ENCODE peak calls at places on chromosomes 7 and 10, in seven cellular contexts. J, I, F, Q, V, A and H are unnamed samples.

GRCh38 chr10:95694665-95695064 is 938 bp upstream of the TCTN3 start:
- DNase-seq in Q (no peak), F (no peak), A (no peak), V (no peak), I (no peak), J (no peak), H (no peak)

GRCh38 chr7:13673290-13673689 is 316.2 kb downstream of the ETV1 start:
- DNase-seq in V (no peak), J (no peak), F (no peak), A (no peak), Q (no peak), I (no peak), H (no peak)

GRCh38 chr7:27115161-27116018 is 12.9 kb upstream of the HOXA2 start:
- DNase-seq in J (no peak), I (peak; percentile 68), F (no peak), V (no peak), A (no peak), Q (no peak), H (peak; percentile 96)

GRCh38 chr7:129845972-129846327 is 106.8 kb downstream of the UBE2H start:
- DNase-seq in I (no peak), A (no peak), Q (no peak), J (no peak), V (no peak), F (no peak), H (peak; percentile 76)

GRCh38 chr7:112182749-112183148 is 23.4 kb downstream of the DOCK4 start:
- DNase-seq in I (no peak), Q (peak; percentile 46), A (no peak), F (no peak), J (peak; percentile 38), V (no peak), H (no peak)

GRCh38 chr7:98423043-98423442 is 22.2 kb upstream of the BAIAP2L1 start:
- DNase-seq in I (no peak), Q (peak; percentile 41), A (peak; percentile 32), F (no peak), V (peak; percentile 53), J (peak; percentile 36), H (peak; percentile 54)

GRCh38 chr7:51135576-51135975 is 181.0 kb downstream of the COBL start:
- DNase-seq in F (no peak), J (no peak), I (no peak), Q (no peak), V (no peak), A (no peak), H (no peak)

GRCh38 chr10:94076325-94076841 is 82.7 kb downstream of the PLCE1 start:
- DNase-seq in F (no peak), J (peak; percentile 39), A (peak; percentile 75), Q (peak; percentile 19), V (no peak), I (no peak), H (no peak)

GRCh38 chr7:22474645-22475044 is 25.3 kb downstream of the STEAP1B start:
- DNase-seq in F (no peak), I (no peak), Q (no peak), V (no peak), J (no peak), A (no peak), H (no peak)

GRCh38 chr7:954330-955238 is at the start of gene ADAP1:
- DNase-seq in V (peak; percentile 62), A (peak; percentile 76), J (no peak), I (no peak), Q (peak; percentile 92), F (no peak), H (no peak)

GRCh38 chr10:13831711-13832110 is 244.9 kb downstream of the PRPF18 start:
- DNase-seq in Q (no peak), V (no peak), F (peak; percentile 43), A (no peak), I (no peak), J (no peak), H (no peak)

GRCh38 chr7:123410273-123410928 is 124.0 kb downstream of the IQUB start:
- DNase-seq in F (no peak), J (no peak), I (no peak), V (no peak), A (peak; percentile 7), Q (no peak), H (no peak)

GRCh38 chr10:46282460-46283216 is 4.2 kb upstream of the ANTXRL start:
- DNase-seq in J (peak; percentile 33), Q (peak; percentile 91), A (peak; percentile 80), F (no peak), V (peak; percentile 84), I (peak; percentile 83), H (peak; percentile 27)

GRCh38 chr10:24457661-24458318 is 248.9 kb downstream of the KIAA1217 start:
- DNase-seq in V (no peak), Q (no peak), J (no peak), A (peak; percentile 93), I (no peak), F (no peak), H (no peak)

GRCh38 chr7:35499226-35499625 is 195.7 kb downstream of the HERPUD2 start:
- DNase-seq in J (no peak), A (no peak), V (no peak), I (no peak), Q (no peak), F (no peak), H (no peak)

GRCh38 chr7:124440081-124440480 is 325.5 kb downstream of the GPR37 start:
- DNase-seq in A (no peak), I (no peak), Q (no peak), F (no peak), J (no peak), V (no peak), H (no peak)

GRCh38 chr7:157461805-157462771 is 125.3 kb downstream of the DNAJB6 start:
- DNase-seq in J (no peak), V (no peak), Q (no peak), F (no peak), A (no peak), I (peak; percentile 45), H (no peak)

GRCh38 chr7:157457355-157458253 is 120.8 kb downstream of the DNAJB6 start:
- DNase-seq in I (peak; percentile 42), J (no peak), A (no peak), Q (no peak), F (no peak), V (no peak), H (no peak)

GRCh38 chr7:157460721-157461120 is 123.9 kb downstream of the DNAJB6 start:
- DNase-seq in J (no peak), Q (no peak), V (no peak), I (peak; percentile 23), A (no peak), F (no peak), H (no peak)

GRCh38 chr7:157459966-157460365 is 123.2 kb downstream of the DNAJB6 start:
- DNase-seq in V (no peak), A (no peak), F (no peak), Q (no peak), J (no peak), I (peak; percentile 33), H (no peak)

DNA sequence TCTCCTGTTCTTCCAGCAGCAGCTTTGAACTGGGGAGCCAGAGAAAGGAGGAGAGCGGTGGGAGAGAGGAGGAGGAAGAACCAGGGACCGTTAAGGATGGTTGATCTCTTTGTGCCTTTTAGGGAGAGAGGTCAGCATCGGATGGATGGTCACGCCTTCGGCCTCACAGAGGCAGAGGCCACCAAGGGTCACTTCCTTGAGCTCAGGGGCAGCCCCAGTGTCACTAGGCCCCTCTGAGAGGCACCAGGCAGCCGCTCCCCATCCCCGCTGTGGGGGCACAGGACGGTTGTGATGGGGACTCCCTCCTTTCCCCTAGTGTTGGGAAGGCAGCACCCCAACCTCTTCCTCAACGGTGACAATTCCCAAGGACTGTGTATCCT is 121.4 kb downstream of the DNAJB6 start:
- DNase-seq in J (no peak), I (no peak), V (no peak), Q (no peak), A (no peak), F (no peak), H (no peak)
- TF ChIP-seq JUND in J (no peak), I (no peak), V (no peak), Q (no peak), A (no peak), F (no peak), H (no peak)

DNA sequence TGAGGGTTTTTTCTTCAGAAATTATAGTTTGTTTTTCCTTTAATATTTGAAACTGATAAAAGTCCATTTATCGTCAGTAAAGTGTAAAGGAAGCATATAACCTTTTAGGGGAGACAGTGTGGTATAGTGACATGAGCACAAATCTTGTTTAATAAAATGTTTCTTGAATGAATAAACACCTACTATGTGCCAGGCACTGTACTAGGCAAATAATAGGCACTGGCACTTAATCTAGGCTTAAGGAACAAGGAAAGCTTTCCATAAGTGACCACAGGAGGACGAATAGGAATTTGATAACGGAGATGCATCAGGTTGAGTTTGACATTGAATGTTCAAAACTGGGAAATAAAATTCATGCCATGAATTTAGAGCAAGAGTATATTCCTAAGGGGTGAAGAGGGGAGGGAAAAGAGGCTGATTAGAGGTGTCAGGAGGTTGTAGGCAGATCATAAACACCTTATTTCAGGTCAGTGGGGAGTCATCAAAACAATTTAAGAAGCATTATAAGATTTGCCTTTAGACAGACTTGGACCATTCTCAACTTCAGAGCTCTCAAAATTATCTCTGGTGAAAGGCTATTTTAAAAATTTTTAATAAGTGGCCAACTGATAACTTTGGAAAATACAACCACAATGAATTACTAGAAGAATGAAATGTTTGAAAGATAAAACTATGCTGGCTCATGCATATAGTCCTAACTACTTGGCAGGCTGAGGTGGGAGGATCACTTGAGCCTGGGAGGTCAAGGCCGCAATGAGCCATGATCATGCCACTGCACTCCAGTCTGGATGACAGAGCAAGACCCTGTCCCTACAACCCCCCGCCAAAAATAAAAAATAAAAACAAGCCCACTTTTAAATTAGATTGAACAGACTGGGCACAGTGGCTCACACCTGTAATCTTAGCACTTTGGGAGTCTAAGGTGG is 22.4 kb downstream of the RALA start:
- DNase-seq in A (no peak), Q (no peak), J (no peak), V (no peak), F (no peak), I (no peak), H (no peak)
- TF ChIP-seq JUND in A (no peak), Q (no peak), J (no peak), V (no peak), F (no peak), I (no peak), H (no peak)

GRCh38 chr7:44142028-44142427 is 896 bp upstream of the MYL7 start:
- DNase-seq in Q (peak; percentile 28), V (no peak), J (no peak), A (no peak), I (no peak), F (no peak), H (no peak)
- TF ChIP-seq JUND in Q (no peak), V (no peak), J (no peak), A (no peak), I (no peak), F (no peak), H (no peak)

GRCh38 chr7:41824284-41824683 is 121.4 kb upstream of the INHBA start:
- DNase-seq in I (no peak), A (no peak), Q (no peak), J (no peak), F (no peak), V (no peak), H (no peak)
- TF ChIP-seq JUND in I (no peak), A (no peak), Q (peak; percentile 38), J (no peak), F (no peak), V (no peak), H (no peak)

GRCh38 chr10:98267894-98268693 is at the start of gene LOXL4:
- DNase-seq in Q (peak; percentile 89), I (no peak), J (no peak), A (peak; percentile 31), F (no peak), V (peak; percentile 89), H (no peak)
- TF ChIP-seq JUND in Q (no peak), I (no peak), J (no peak), A (no peak), F (no peak), V (no peak), H (no peak)